ENCODE peak calls at places on chromosome 2, in six cellular contexts. One of them, this sample, is unnamed.

GRCh38 chr2:233290446-233290845 is 17.2 kb upstream of the SAG start:
- DNase-seq in GM12878: no peak
- DNase-seq in GM23338: no peak
- DNase-seq in WTC11: no peak
- DNase-seq in K562: no peak
- DNase-seq in HepG2: no peak
- DNase-seq in this sample: no peak

GRCh38 chr2:20425371-20425881 is 21.4 kb upstream of the RHOB start:
- DNase-seq in GM12878: no peak
- DNase-seq in GM23338: no peak
- DNase-seq in WTC11: no peak
- DNase-seq in K562: no peak
- DNase-seq in HepG2: no peak
- DNase-seq in this sample: no peak

GRCh38 chr2:88827821-88828220 is 136.3 kb downstream of the RPIA start:
- DNase-seq in GM12878: no peak
- DNase-seq in GM23338: no peak
- DNase-seq in WTC11: no peak
- DNase-seq in K562: no peak
- DNase-seq in HepG2: no peak
- DNase-seq in this sample: no peak

GRCh38 chr2:234427081-234428058 is 69.5 kb downstream of the ARL4C start:
- DNase-seq in GM12878: no peak
- DNase-seq in GM23338: peak
- DNase-seq in WTC11: peak
- DNase-seq in K562: no peak
- DNase-seq in HepG2: no peak
- DNase-seq in this sample: peak

GRCh38 chr2:86304416-86304815 is 33.0 kb downstream of the REEP1 start:
- DNase-seq in GM12878: no peak
- DNase-seq in GM23338: no peak
- DNase-seq in WTC11: no peak
- DNase-seq in K562: no peak
- DNase-seq in HepG2: no peak
- DNase-seq in this sample: no peak

GRCh38 chr2:221850076-221850475 is 278.0 kb upstream of the EPHA4 start:
- DNase-seq in GM12878: no peak
- DNase-seq in GM23338: no peak
- DNase-seq in WTC11: no peak
- DNase-seq in K562: no peak
- DNase-seq in HepG2: no peak
- DNase-seq in this sample: no peak

GRCh38 chr2:18719978-18720775 is 130.8 kb upstream of the NT5C1B start:
- DNase-seq in GM12878: no peak
- DNase-seq in GM23338: no peak
- DNase-seq in WTC11: no peak
- DNase-seq in K562: no peak
- DNase-seq in HepG2: no peak
- DNase-seq in this sample: no peak

GRCh38 chr2:176002684-176003225 is 688 bp upstream of the LNPK start:
- DNase-seq in GM12878: no peak
- DNase-seq in GM23338: peak
- DNase-seq in WTC11: no peak
- DNase-seq in K562: peak
- DNase-seq in HepG2: peak
- DNase-seq in this sample: no peak

GRCh38 chr2:166632616-166633015 is 138.6 kb upstream of the SCN7A start:
- DNase-seq in GM12878: no peak
- DNase-seq in GM23338: peak
- DNase-seq in WTC11: no peak
- DNase-seq in K562: no peak
- DNase-seq in HepG2: no peak
- DNase-seq in this sample: no peak

GRCh38 chr2:54503192-54503591 is 47.1 kb downstream of the SPTBN1 start:
- DNase-seq in GM12878: no peak
- DNase-seq in GM23338: peak
- DNase-seq in WTC11: peak
- DNase-seq in K562: peak
- DNase-seq in HepG2: peak
- DNase-seq in this sample: peak

GRCh38 chr2:11698009-11698922 is 28.3 kb upstream of the NTSR2 start:
- DNase-seq in GM12878: no peak
- DNase-seq in GM23338: no peak
- DNase-seq in WTC11: no peak
- DNase-seq in K562: no peak
- DNase-seq in HepG2: peak
- DNase-seq in this sample: no peak

GRCh38 chr2:126863336-126864015 is 35.2 kb upstream of the TEX51 start:
- DNase-seq in GM12878: peak
- DNase-seq in GM23338: no peak
- DNase-seq in WTC11: no peak
- DNase-seq in K562: no peak
- DNase-seq in HepG2: no peak
- DNase-seq in this sample: no peak

GRCh38 chr2:172281648-172282576 is 145.5 kb upstream of the ITGA6 start:
- DNase-seq in GM12878: no peak
- DNase-seq in GM23338: no peak
- DNase-seq in WTC11: no peak
- DNase-seq in K562: no peak
- DNase-seq in HepG2: no peak
- DNase-seq in this sample: no peak

GRCh38 chr2:101775636-101776035 is 78.1 kb downstream of the MAP4K4 start:
- DNase-seq in GM12878: no peak
- DNase-seq in GM23338: no peak
- DNase-seq in WTC11: no peak
- DNase-seq in K562: no peak
- DNase-seq in HepG2: no peak
- DNase-seq in this sample: no peak

GRCh38 chr2:26144031-26144430 is 28.9 kb upstream of the GAREM2 start:
- DNase-seq in GM12878: no peak
- DNase-seq in GM23338: no peak
- DNase-seq in WTC11: no peak
- DNase-seq in K562: no peak
- DNase-seq in HepG2: no peak
- DNase-seq in this sample: no peak

GRCh38 chr2:120641366-120641771 is 94.3 kb upstream of the GLI2 start:
- DNase-seq in GM12878: no peak
- DNase-seq in GM23338: no peak
- DNase-seq in WTC11: no peak
- DNase-seq in K562: no peak
- DNase-seq in HepG2: no peak
- DNase-seq in this sample: no peak

GRCh38 chr2:220043993-220044335 is 416.5 kb downstream of the SLC4A3 start:
- DNase-seq in GM12878: no peak
- DNase-seq in GM23338: no peak
- DNase-seq in WTC11: no peak
- DNase-seq in K562: no peak
- DNase-seq in HepG2: no peak
- DNase-seq in this sample: no peak

GRCh38 chr2:67854798-67855197 is 208.0 kb downstream of the C1D start:
- DNase-seq in GM12878: no peak
- DNase-seq in GM23338: peak
- DNase-seq in WTC11: peak
- DNase-seq in K562: peak
- DNase-seq in HepG2: no peak
- DNase-seq in this sample: no peak

GRCh38 chr2:33069894-33070651 is 123.3 kb downstream of the LTBP1 start:
- DNase-seq in GM12878: no peak
- DNase-seq in GM23338: no peak
- DNase-seq in WTC11: no peak
- DNase-seq in K562: peak
- DNase-seq in HepG2: peak
- DNase-seq in this sample: peak

GRCh38 chr2:16047701-16048100 is 107.4 kb downstream of the MYCN start:
- DNase-seq in GM12878: no peak
- DNase-seq in GM23338: no peak
- DNase-seq in WTC11: no peak
- DNase-seq in K562: no peak
- DNase-seq in HepG2: no peak
- DNase-seq in this sample: no peak

GRCh38 chr2:113979172-113980128 is 89.6 kb downstream of the ACTR3 start:
- DNase-seq in GM12878: no peak
- DNase-seq in GM23338: peak
- DNase-seq in WTC11: peak
- DNase-seq in K562: peak
- DNase-seq in HepG2: no peak
- DNase-seq in this sample: peak

GRCh38 chr2:217433522-217433921 is 569.3 kb downstream of the TNS1 start:
- DNase-seq in GM12878: no peak
- DNase-seq in GM23338: peak
- DNase-seq in WTC11: peak
- DNase-seq in K562: no peak
- DNase-seq in HepG2: no peak
- DNase-seq in this sample: no peak

GRCh38 chr2:110842048-110842447 is 109.7 kb downstream of the ACOXL start:
- DNase-seq in GM12878: no peak
- DNase-seq in GM23338: no peak
- DNase-seq in WTC11: no peak
- DNase-seq in K562: no peak
- DNase-seq in HepG2: no peak
- DNase-seq in this sample: no peak

GRCh38 chr2:75622929-75623328 is 23.7 kb upstream of the MRPL19 start:
- DNase-seq in GM12878: no peak
- DNase-seq in GM23338: no peak
- DNase-seq in WTC11: no peak
- DNase-seq in K562: no peak
- DNase-seq in HepG2: no peak
- DNase-seq in this sample: no peak

DNA sequence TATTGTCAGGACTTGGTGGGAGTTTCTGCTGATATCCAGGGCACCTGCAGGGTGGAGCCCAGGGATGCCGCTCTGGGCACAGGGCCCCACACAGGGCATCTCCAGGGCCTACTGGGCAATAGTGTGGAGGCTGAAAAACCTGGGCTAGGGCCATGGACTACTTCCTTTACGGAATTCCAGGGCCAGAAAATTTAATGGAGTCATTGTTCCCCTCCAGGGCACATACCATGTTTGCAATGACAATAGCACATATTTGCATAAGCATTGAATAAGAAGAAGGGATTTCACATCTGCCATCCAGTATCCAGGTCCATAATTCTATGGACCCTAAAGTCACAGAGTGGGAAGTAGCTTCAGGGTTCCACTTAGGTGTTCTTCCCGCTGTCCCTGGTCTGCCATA is 103.8 kb upstream of the TPO start:
- DNase-seq in GM12878: no peak
- DNase-seq in GM23338: peak
- DNase-seq in WTC11: no peak
- DNase-seq in K562: no peak
- DNase-seq in HepG2: no peak
- DNase-seq in this sample: no peak
- TF ChIP-seq CREB1 in GM12878: no peak
- TF ChIP-seq CREB1 in GM23338: no peak
- TF ChIP-seq CREB1 in WTC11: no peak
- TF ChIP-seq CREB1 in K562: no peak
- TF ChIP-seq CREB1 in HepG2: no peak
- TF ChIP-seq CREB1 in this sample: no peak

GRCh38 chr2:240425236-240425615 is 10.2 kb upstream of the GPC1 start:
- DNase-seq in GM12878: no peak
- DNase-seq in GM23338: no peak
- DNase-seq in WTC11: no peak
- DNase-seq in K562: no peak
- DNase-seq in HepG2: no peak
- DNase-seq in this sample: no peak

GRCh38 chr2:240422683-240423329 is 12.7 kb upstream of the GPC1 start:
- DNase-seq in GM12878: no peak
- DNase-seq in GM23338: no peak
- DNase-seq in WTC11: no peak
- DNase-seq in K562: no peak
- DNase-seq in HepG2: no peak
- DNase-seq in this sample: no peak

GRCh38 chr2:240423788-240424191 is 11.7 kb upstream of the GPC1 start:
- DNase-seq in GM12878: no peak
- DNase-seq in GM23338: no peak
- DNase-seq in WTC11: no peak
- DNase-seq in K562: no peak
- DNase-seq in HepG2: no peak
- DNase-seq in this sample: no peak

GRCh38 chr2:240425697-240426096 is 9.8 kb upstream of the GPC1 start:
- DNase-seq in GM12878: no peak
- DNase-seq in GM23338: no peak
- DNase-seq in WTC11: no peak
- DNase-seq in K562: no peak
- DNase-seq in HepG2: no peak
- DNase-seq in this sample: no peak

DNA sequence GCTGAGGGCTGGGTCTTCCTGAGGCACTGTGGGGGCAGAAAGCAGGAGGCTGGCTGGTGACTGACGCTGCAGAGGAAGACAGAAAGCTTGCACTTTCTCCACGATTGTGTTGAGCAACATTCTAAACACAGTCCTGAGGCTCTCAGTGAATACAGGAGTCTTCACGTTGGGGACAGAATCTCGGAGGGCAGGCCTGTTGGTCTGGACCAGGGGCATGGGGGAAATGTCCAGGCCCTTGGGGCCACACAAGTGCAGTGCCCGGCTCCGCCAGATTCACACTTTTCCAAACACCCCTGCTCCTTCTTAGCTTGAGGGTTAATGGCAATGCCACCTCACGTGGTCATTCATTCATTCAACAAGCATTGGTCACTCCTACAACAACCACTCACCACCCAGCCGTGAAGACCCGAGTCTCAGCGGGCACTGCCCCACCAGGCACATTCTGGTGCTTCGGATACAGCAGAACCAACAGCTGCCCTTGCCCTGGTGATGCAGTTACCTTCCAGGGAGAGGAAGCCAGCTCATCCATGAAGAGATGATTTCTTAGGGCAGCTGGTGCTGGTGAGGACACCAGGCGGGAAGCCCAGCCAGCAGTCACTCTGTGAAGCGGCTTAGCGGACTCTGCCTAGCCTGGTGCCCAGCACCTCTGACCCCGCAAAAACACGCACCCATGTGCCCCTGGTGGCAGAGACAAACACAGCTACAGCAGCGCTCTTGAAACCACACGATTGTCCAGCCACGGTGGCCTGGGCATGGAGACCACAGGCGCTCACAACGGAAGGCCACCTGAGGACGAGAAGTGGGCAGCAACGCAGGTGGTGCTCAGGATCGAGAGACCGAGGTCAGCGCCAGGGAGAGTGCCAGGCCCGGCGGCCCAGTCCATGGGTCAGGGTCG is 10.9 kb upstream of the GPC1 start:
- DNase-seq in GM12878: no peak
- DNase-seq in GM23338: no peak
- DNase-seq in WTC11: no peak
- DNase-seq in K562: no peak
- DNase-seq in HepG2: no peak
- DNase-seq in this sample: no peak
- TF ChIP-seq CREB1 in GM12878: no peak
- TF ChIP-seq CREB1 in GM23338: no peak
- TF ChIP-seq CREB1 in WTC11: no peak
- TF ChIP-seq CREB1 in K562: no peak
- TF ChIP-seq CREB1 in HepG2: no peak
- TF ChIP-seq CREB1 in this sample: no peak

GRCh38 chr2:213220967-213221603 is 63.2 kb upstream of the SPAG16 start:
- DNase-seq in GM12878: no peak
- DNase-seq in GM23338: peak
- DNase-seq in WTC11: no peak
- DNase-seq in K562: no peak
- DNase-seq in HepG2: no peak
- DNase-seq in this sample: no peak
- TF ChIP-seq CREB1 in GM12878: no peak
- TF ChIP-seq CREB1 in GM23338: no peak
- TF ChIP-seq CREB1 in WTC11: no peak
- TF ChIP-seq CREB1 in K562: no peak
- TF ChIP-seq CREB1 in HepG2: no peak
- TF ChIP-seq CREB1 in this sample: no peak

GRCh38 chr2:235990344-235990743 is 177.8 kb downstream of the GBX2 start:
- DNase-seq in GM12878: no peak
- DNase-seq in GM23338: no peak
- DNase-seq in WTC11: no peak
- DNase-seq in K562: no peak
- DNase-seq in HepG2: no peak
- DNase-seq in this sample: no peak
- TF ChIP-seq CREB1 in GM12878: no peak
- TF ChIP-seq CREB1 in GM23338: no peak
- TF ChIP-seq CREB1 in WTC11: no peak
- TF ChIP-seq CREB1 in K562: no peak
- TF ChIP-seq CREB1 in HepG2: no peak
- TF ChIP-seq CREB1 in this sample: no peak